ENCODE peak calls at places on chromosomes 13 and 19, in six cellular contexts. G is activated effector memory CD4-positive, alpha-beta T cell treated with anti-CD3 and anti-CD28 coated beads, Interleukin-2, amount 50 U/mL, for 16 hours; T is NCI-H2107; R is stimulated activated CD8-positive, alpha-beta memory T cell treated with anti-CD3 and anti-CD28 coated beads, Interleukin-7, amount 100 ng/mL, for 4 hours; B is GM04503; Q is NAMALWA. K is an unnamed sample.

GRCh38 chr13:112685856-112686255 is 4.0 kb upstream of the ATP11A start:
- DNase-seq in G (no peak), R (no peak), Q (no peak), B (no peak), T (no peak), K (no peak)

GRCh38 chr13:23899555-23899954 is 2.3 kb upstream of the C1QTNF9B start:
- DNase-seq in Q (peak), T (no peak), B (no peak), R (no peak), G (no peak), K (no peak)

GRCh38 chr13:78604782-78605611 is 1.6 kb upstream of the POU4F1 start:
- DNase-seq in Q (peak), T (peak), B (no peak), R (no peak), G (no peak), K (no peak)

GRCh38 chr13:95784161-95784880 is 107.4 kb downstream of the DNAJC3 start:
- DNase-seq in B (peak), T (no peak), G (no peak), Q (no peak), R (no peak), K (no peak)

GRCh38 chr13:101917833-101918755 is 465.6 kb downstream of the ITGBL1 start:
- DNase-seq in G (no peak), R (no peak), T (no peak), B (no peak), Q (peak), K (no peak)

GRCh38 chr19:40604647-40605200 is 3.6 kb downstream of the LTBP4 start:
- DNase-seq in T (no peak), B (no peak), R (no peak), G (peak), Q (peak), K (peak)

GRCh38 chr13:32354040-32354439 is 38.7 kb downstream of the BRCA2 start:
- DNase-seq in B (no peak), G (no peak), T (no peak), R (no peak), Q (no peak), K (no peak)

GRCh38 chr13:30796833-30797601 is 61.7 kb downstream of the ALOX5AP start:
- DNase-seq in Q (no peak), B (no peak), T (no peak), G (peak), R (peak), K (no peak)

GRCh38 chr19:35363711-35364425 is 5.6 kb downstream of the FFAR3 start:
- DNase-seq in Q (no peak), T (no peak), G (no peak), R (no peak), B (no peak), K (no peak)

GRCh38 chr19:7170983-7171382 is 101.5 kb downstream of the ZNF557 start:
- DNase-seq in R (no peak), B (no peak), T (no peak), G (no peak), Q (no peak), K (no peak)